ENCODE peak calls at places on chromosomes 12 and 14, in seven cellular contexts. I is breast epithelium, P is colonic mucosa, D is OCI-LY7, Q is uterus, H is stomach, G is HCT116. U is an unnamed sample.

GRCh38 chr12:113030875-113031525 is 25.5 kb upstream of the DTX1 start:
- DNase-seq in I (no peak), G (peak; percentile 82), D (peak; percentile 85), P (no peak), H (no peak), Q (no peak), U (no peak)

GRCh38 chr12:60257063-60257462 is 661.2 kb downstream of the SLC16A7 start:
- DNase-seq in H (no peak), I (no peak), G (peak; percentile 24), P (no peak), Q (no peak), D (no peak), U (peak; percentile 47)

GRCh38 chr12:85057370-85057963 is 21.3 kb downstream of the LRRIQ1 start:
- DNase-seq in P (peak; percentile 45), G (peak; percentile 39), I (no peak), Q (no peak), D (peak; percentile 46), H (no peak), U (peak; percentile 6)

GRCh38 chr14:34797747-34798583 is 77.2 kb downstream of the BAZ1A start:
- DNase-seq in Q (no peak), P (no peak), I (no peak), D (no peak), G (no peak), H (no peak), U (no peak)

GRCh38 chr12:27498761-27499160 is 25.2 kb upstream of the PPFIBP1 start:
- DNase-seq in G (no peak), D (no peak), P (no peak), H (no peak), I (no peak), Q (no peak), U (no peak)

GRCh38 chr12:78185109-78185508 is 354.4 kb downstream of the NAV3 start:
- DNase-seq in H (no peak), D (no peak), G (no peak), P (no peak), Q (no peak), I (no peak), U (peak; percentile 19)

GRCh38 chr12:77299910-77300772 is 234.8 kb upstream of the E2F7 start:
- DNase-seq in D (no peak), G (no peak), I (no peak), Q (no peak), P (no peak), H (no peak), U (peak; percentile 55)

GRCh38 chr12:4227046-4227445 is 46.5 kb upstream of the CCND2 start:
- DNase-seq in D (no peak), I (no peak), G (no peak), H (no peak), Q (no peak), P (no peak), U (no peak)

GRCh38 chr12:127670294-127670693 is 596.7 kb upstream of the TMEM132C start:
- DNase-seq in Q (no peak), I (no peak), H (no peak), D (no peak), G (no peak), P (no peak), U (no peak)

GRCh38 chr12:121798807-121799174 is 5.0 kb upstream of the SETD1B start:
- DNase-seq in P (no peak), I (no peak), G (no peak), H (no peak), Q (peak; percentile 24), D (no peak), U (no peak)
- H3K4me1 ChIP-seq in P (peaks cover 30% of the 10 kb centered on the region), I (peaks cover 38% of the 10 kb centered on the region), G (peaks cover 52% of the 10 kb centered on the region), H (peaks cover 63% of the 10 kb centered on the region), Q (peaks cover 33% of the 10 kb centered on the region), D (peaks cover 56% of the 10 kb centered on the region), U (peaks cover 17% of the 10 kb centered on the region)

GRCh38 chr12:62950317-62950716 is 15.4 kb upstream of the PPM1H start:
- DNase-seq in I (no peak), D (no peak), G (no peak), Q (no peak), H (no peak), P (no peak), U (no peak)
- H3K4me1 ChIP-seq in I (no peaks in the 10 kb centered on the region), D (no peaks in the 10 kb centered on the region), G (no peaks in the 10 kb centered on the region), Q (no peaks in the 10 kb centered on the region), H (no peaks in the 10 kb centered on the region), P (no peaks in the 10 kb centered on the region), U (no peaks in the 10 kb centered on the region)

GRCh38 chr14:77236814-77237213 is 34.2 kb downstream of the NGB start:
- DNase-seq in D (no peak), Q (no peak), P (no peak), I (no peak), G (no peak), H (no peak), U (no peak)
- H3K4me1 ChIP-seq in D (peaks cover 4% of the 10 kb centered on the region), Q (no peaks in the 10 kb centered on the region), P (no peaks in the 10 kb centered on the region), I (no peaks in the 10 kb centered on the region), G (no peaks in the 10 kb centered on the region), H (no peaks in the 10 kb centered on the region), U (no peaks in the 10 kb centered on the region)

GRCh38 chr12:110370732-110371141 is 32.8 kb downstream of the ANAPC7 start:
- DNase-seq in I (no peak), G (no peak), P (no peak), H (no peak), Q (no peak), D (peak; percentile 75), U (peak; percentile 96)

GRCh38 chr12:110367209-110367864 is 36.2 kb downstream of the ANAPC7 start:
- DNase-seq in H (no peak), G (no peak), P (no peak), Q (no peak), D (peak; percentile 33), I (no peak), U (no peak)

GRCh38 chr12:110366474-110367208 is 36.9 kb downstream of the ANAPC7 start:
- DNase-seq in P (no peak), G (no peak), H (no peak), D (no peak), Q (no peak), I (no peak), U (no peak)

GRCh38 chr12:110369992-110370391 is 33.5 kb downstream of the ANAPC7 start:
- DNase-seq in I (no peak), Q (no peak), D (no peak), H (no peak), G (no peak), P (no peak), U (no peak)

GRCh38 chr12:110365743-110366473 is 37.6 kb downstream of the ANAPC7 start:
- DNase-seq in P (no peak), I (no peak), G (no peak), D (no peak), H (no peak), Q (no peak), U (no peak)
- H3K4me1 ChIP-seq in P (no peaks in the 10 kb centered on the region), I (no peaks in the 10 kb centered on the region), G (no peaks in the 10 kb centered on the region), D (peaks cover 41% of the 10 kb centered on the region), H (peaks cover 14% of the 10 kb centered on the region), Q (no peaks in the 10 kb centered on the region), U (peaks cover 4% of the 10 kb centered on the region)